ENCODE peak calls at places on chromosomes 11 and 22, in six cellular contexts. One of them, this sample, is unnamed.

GRCh38 chr22:45455621-45456020 is 42.1 kb downstream of the RIBC2 start:
- DNase-seq in astrocyte of the spinal cord: no peak
- DNase-seq in T47D: no peak
- DNase-seq in ELR: no peak
- DNase-seq in NCI-H774: no peak
- DNase-seq in CD4-positive, alpha-beta T cell: no peak
- DNase-seq in this sample: no peak

GRCh38 chr11:65425971-65426838 is 3.6 kb downstream of the NEAT1 start:
- DNase-seq in astrocyte of the spinal cord: peak
- DNase-seq in T47D: peak
- DNase-seq in ELR: peak
- DNase-seq in NCI-H774: no peak
- DNase-seq in CD4-positive, alpha-beta T cell: no peak
- DNase-seq in this sample: no peak

GRCh38 chr11:3808846-3809623 is 675 bp downstream of the PGAP2 start:
- DNase-seq in astrocyte of the spinal cord: peak
- DNase-seq in T47D: peak
- DNase-seq in ELR: peak
- DNase-seq in NCI-H774: peak
- DNase-seq in CD4-positive, alpha-beta T cell: peak
- DNase-seq in this sample: peak

GRCh38 chr11:15819679-15820286 is 536.6 kb downstream of the SOX6 start:
- DNase-seq in astrocyte of the spinal cord: peak
- DNase-seq in T47D: peak
- DNase-seq in ELR: peak
- DNase-seq in NCI-H774: no peak
- DNase-seq in CD4-positive, alpha-beta T cell: no peak
- DNase-seq in this sample: peak

GRCh38 chr22:22023581-22024137 is 41.1 kb upstream of the TOP3B start:
- DNase-seq in astrocyte of the spinal cord: no peak
- DNase-seq in T47D: no peak
- DNase-seq in ELR: peak
- DNase-seq in NCI-H774: no peak
- DNase-seq in CD4-positive, alpha-beta T cell: no peak
- DNase-seq in this sample: no peak

GRCh38 chr11:105821366-105821765 is 200.7 kb downstream of the MSANTD4 start:
- DNase-seq in astrocyte of the spinal cord: no peak
- DNase-seq in T47D: no peak
- DNase-seq in ELR: peak
- DNase-seq in NCI-H774: no peak
- DNase-seq in CD4-positive, alpha-beta T cell: no peak
- DNase-seq in this sample: no peak

GRCh38 chr11:11265994-11266606 is 87.0 kb downstream of the CSNK2A3 start:
- DNase-seq in astrocyte of the spinal cord: peak
- DNase-seq in T47D: peak
- DNase-seq in ELR: peak
- DNase-seq in NCI-H774: peak
- DNase-seq in CD4-positive, alpha-beta T cell: peak
- DNase-seq in this sample: peak

GRCh38 chr11:47656284-47656915 is 14.0 kb upstream of the MTCH2 start:
- DNase-seq in astrocyte of the spinal cord: no peak
- DNase-seq in T47D: no peak
- DNase-seq in ELR: no peak
- DNase-seq in NCI-H774: no peak
- DNase-seq in CD4-positive, alpha-beta T cell: no peak
- DNase-seq in this sample: no peak

GRCh38 chr11:50182486-50182885 is 149.8 kb downstream of the OR4C45 start:
- DNase-seq in astrocyte of the spinal cord: no peak
- DNase-seq in T47D: no peak
- DNase-seq in ELR: no peak
- DNase-seq in NCI-H774: no peak
- DNase-seq in CD4-positive, alpha-beta T cell: no peak
- DNase-seq in this sample: no peak

GRCh38 chr11:69280451-69280850 is 13.5 kb upstream of the MYEOV start:
- DNase-seq in astrocyte of the spinal cord: peak
- DNase-seq in T47D: no peak
- DNase-seq in ELR: peak
- DNase-seq in NCI-H774: no peak
- DNase-seq in CD4-positive, alpha-beta T cell: no peak
- DNase-seq in this sample: no peak

GRCh38 chr11:71580057-71581003 is 2.3 kb downstream of the KRTAP5-11 start:
- DNase-seq in astrocyte of the spinal cord: peak
- DNase-seq in T47D: peak
- DNase-seq in ELR: peak
- DNase-seq in NCI-H774: peak
- DNase-seq in CD4-positive, alpha-beta T cell: no peak
- DNase-seq in this sample: no peak

GRCh38 chr11:18310800-18311340 is 11.1 kb downstream of the HPS5 start:
- DNase-seq in astrocyte of the spinal cord: peak
- DNase-seq in T47D: no peak
- DNase-seq in ELR: no peak
- DNase-seq in NCI-H774: no peak
- DNase-seq in CD4-positive, alpha-beta T cell: no peak
- DNase-seq in this sample: no peak

GRCh38 chr22:37569009-37569920 is 9.0 kb downstream of the CDC42EP1 start:
- DNase-seq in astrocyte of the spinal cord: no peak
- DNase-seq in T47D: no peak
- DNase-seq in ELR: no peak
- DNase-seq in NCI-H774: no peak
- DNase-seq in CD4-positive, alpha-beta T cell: no peak
- DNase-seq in this sample: no peak

GRCh38 chr11:122074022-122074421 is 42.0 kb downstream of the BLID start:
- DNase-seq in astrocyte of the spinal cord: no peak
- DNase-seq in T47D: no peak
- DNase-seq in ELR: no peak
- DNase-seq in NCI-H774: no peak
- DNase-seq in CD4-positive, alpha-beta T cell: no peak
- DNase-seq in this sample: no peak

GRCh38 chr11:68498313-68498712 is 37.8 kb downstream of the PPP6R3 start:
- DNase-seq in astrocyte of the spinal cord: no peak
- DNase-seq in T47D: no peak
- DNase-seq in ELR: no peak
- DNase-seq in NCI-H774: no peak
- DNase-seq in CD4-positive, alpha-beta T cell: no peak
- DNase-seq in this sample: no peak

GRCh38 chr11:74023291-74023690 is 14.4 kb upstream of the UCP3 start:
- DNase-seq in astrocyte of the spinal cord: no peak
- DNase-seq in T47D: no peak
- DNase-seq in ELR: no peak
- DNase-seq in NCI-H774: no peak
- DNase-seq in CD4-positive, alpha-beta T cell: no peak
- DNase-seq in this sample: no peak

GRCh38 chr11:64482588-64482987 is 108.4 kb upstream of the SLC22A12 start:
- DNase-seq in astrocyte of the spinal cord: no peak
- DNase-seq in T47D: no peak
- DNase-seq in ELR: no peak
- DNase-seq in NCI-H774: no peak
- DNase-seq in CD4-positive, alpha-beta T cell: no peak
- DNase-seq in this sample: no peak

GRCh38 chr22:39224550-39224949 is 20.2 kb downstream of the PDGFB start:
- DNase-seq in astrocyte of the spinal cord: no peak
- DNase-seq in T47D: no peak
- DNase-seq in ELR: no peak
- DNase-seq in NCI-H774: no peak
- DNase-seq in CD4-positive, alpha-beta T cell: no peak
- DNase-seq in this sample: no peak

GRCh38 chr11:116558504-116559252 is 214.1 kb downstream of the BUD13 start:
- DNase-seq in astrocyte of the spinal cord: peak
- DNase-seq in T47D: no peak
- DNase-seq in ELR: peak
- DNase-seq in NCI-H774: no peak
- DNase-seq in CD4-positive, alpha-beta T cell: no peak
- DNase-seq in this sample: no peak

GRCh38 chr11:71244116-71244815 is 8.1 kb downstream of the SHANK2 start:
- DNase-seq in astrocyte of the spinal cord: no peak
- DNase-seq in T47D: no peak
- DNase-seq in ELR: no peak
- DNase-seq in NCI-H774: no peak
- DNase-seq in CD4-positive, alpha-beta T cell: no peak
- DNase-seq in this sample: no peak

GRCh38 chr11:35662061-35662648 is 420 bp upstream of the TRIM44 start:
- DNase-seq in astrocyte of the spinal cord: no peak
- DNase-seq in T47D: peak
- DNase-seq in ELR: no peak
- DNase-seq in NCI-H774: no peak
- DNase-seq in CD4-positive, alpha-beta T cell: peak
- DNase-seq in this sample: no peak

GRCh38 chr11:99693941-99694492 is 673.3 kb downstream of the CNTN5 start:
- DNase-seq in astrocyte of the spinal cord: peak
- DNase-seq in T47D: no peak
- DNase-seq in ELR: peak
- DNase-seq in NCI-H774: no peak
- DNase-seq in CD4-positive, alpha-beta T cell: no peak
- DNase-seq in this sample: no peak

GRCh38 chr11:111663820-111664219 is 61.6 kb downstream of the SIK2 start:
- DNase-seq in astrocyte of the spinal cord: no peak
- DNase-seq in T47D: peak
- DNase-seq in ELR: no peak
- DNase-seq in NCI-H774: no peak
- DNase-seq in CD4-positive, alpha-beta T cell: no peak
- DNase-seq in this sample: no peak

GRCh38 chr11:114282488-114282887 is 13.7 kb upstream of the NNMT start:
- DNase-seq in astrocyte of the spinal cord: no peak
- DNase-seq in T47D: no peak
- DNase-seq in ELR: no peak
- DNase-seq in NCI-H774: no peak
- DNase-seq in CD4-positive, alpha-beta T cell: no peak
- DNase-seq in this sample: no peak